ENCODE peak calls at places on chromosomes 13 and 19, in ten cellular contexts. One of them, this sample, is unnamed. For H3K36me3 and H3K4me1, the result is how much of the 10 kb centered on the place peaks cover.

GRCh38 chr19:34155686-34156085 is 16.6 kb upstream of the LSM14A start:
- DNase-seq in lung: no peak
- DNase-seq in GM23338: no peak
- DNase-seq in body of pancreas: no peak
- DNase-seq in breast epithelium: no peak
- DNase-seq in IMR-90: peak
- DNase-seq in colonic mucosa: no peak
- DNase-seq in ascending aorta: no peak
- DNase-seq in left ventricle myocardium inferior: no peak
- DNase-seq in Peyer's patch: no peak
- DNase-seq in this sample: no peak

GRCh38 chr13:103859952-103860351 is 793.7 kb upstream of the SLC10A2 start:
- DNase-seq in colonic mucosa: no peak
- DNase-seq in breast epithelium: no peak
- DNase-seq in IMR-90: no peak
- DNase-seq in lung: no peak
- DNase-seq in ascending aorta: no peak
- DNase-seq in body of pancreas: no peak
- DNase-seq in Peyer's patch: no peak
- DNase-seq in left ventricle myocardium inferior: no peak
- DNase-seq in GM23338: no peak
- DNase-seq in this sample: no peak

GRCh38 chr13:72504026-72504925 is 223.2 kb downstream of the MZT1 start:
- DNase-seq in IMR-90: no peak
- DNase-seq in lung: no peak
- DNase-seq in body of pancreas: no peak
- DNase-seq in Peyer's patch: no peak
- DNase-seq in breast epithelium: no peak
- DNase-seq in colonic mucosa: no peak
- DNase-seq in GM23338: no peak
- DNase-seq in left ventricle myocardium inferior: no peak
- DNase-seq in ascending aorta: no peak
- DNase-seq in this sample: no peak

GRCh38 chr19:4061178-4061682 is 5.5 kb downstream of the ZBTB7A start:
- DNase-seq in Peyer's patch: peak
- DNase-seq in breast epithelium: peak
- DNase-seq in GM23338: peak
- DNase-seq in ascending aorta: peak
- DNase-seq in IMR-90: no peak
- DNase-seq in colonic mucosa: peak
- DNase-seq in lung: peak
- DNase-seq in left ventricle myocardium inferior: peak
- DNase-seq in body of pancreas: peak
- DNase-seq in this sample: peak

GRCh38 chr19:50419580-50420035 is 870 bp downstream of the SPIB start:
- DNase-seq in GM23338: peak
- DNase-seq in colonic mucosa: no peak
- DNase-seq in ascending aorta: no peak
- DNase-seq in IMR-90: no peak
- DNase-seq in breast epithelium: no peak
- DNase-seq in left ventricle myocardium inferior: no peak
- DNase-seq in lung: no peak
- DNase-seq in Peyer's patch: peak
- DNase-seq in body of pancreas: no peak
- DNase-seq in this sample: no peak

GRCh38 chr19:7307590-7308218 is 13.5 kb upstream of the INSR start:
- DNase-seq in left ventricle myocardium inferior: no peak
- DNase-seq in colonic mucosa: peak
- DNase-seq in GM23338: no peak
- DNase-seq in lung: no peak
- DNase-seq in ascending aorta: no peak
- DNase-seq in IMR-90: no peak
- DNase-seq in Peyer's patch: no peak
- DNase-seq in body of pancreas: no peak
- DNase-seq in breast epithelium: no peak
- DNase-seq in this sample: no peak

GRCh38 chr19:19034204-19034624 is 811 bp downstream of the ARMC6 start:
- DNase-seq in left ventricle myocardium inferior: no peak
- DNase-seq in body of pancreas: no peak
- DNase-seq in breast epithelium: no peak
- DNase-seq in lung: peak
- DNase-seq in Peyer's patch: peak
- DNase-seq in ascending aorta: no peak
- DNase-seq in colonic mucosa: peak
- DNase-seq in IMR-90: peak
- DNase-seq in GM23338: peak
- DNase-seq in this sample: peak

GRCh38 chr13:66657165-66657895 is 572.8 kb downstream of the PCDH9 start:
- DNase-seq in left ventricle myocardium inferior: peak
- DNase-seq in ascending aorta: no peak
- DNase-seq in breast epithelium: peak
- DNase-seq in body of pancreas: peak
- DNase-seq in GM23338: peak
- DNase-seq in Peyer's patch: no peak
- DNase-seq in IMR-90: peak
- DNase-seq in lung: peak
- DNase-seq in colonic mucosa: no peak
- DNase-seq in this sample: peak

GRCh38 chr19:58439576-58440554 is at the start of gene ZNF132:
- DNase-seq in ascending aorta: peak
- DNase-seq in colonic mucosa: peak
- DNase-seq in lung: peak
- DNase-seq in IMR-90: peak
- DNase-seq in Peyer's patch: peak
- DNase-seq in breast epithelium: peak
- DNase-seq in body of pancreas: peak
- DNase-seq in GM23338: peak
- DNase-seq in left ventricle myocardium inferior: peak
- DNase-seq in this sample: peak

GRCh38 chr13:36288794-36289391 is 8.7 kb downstream of the CCDC169 start:
- DNase-seq in body of pancreas: no peak
- DNase-seq in left ventricle myocardium inferior: no peak
- DNase-seq in colonic mucosa: no peak
- DNase-seq in GM23338: peak
- DNase-seq in IMR-90: no peak
- DNase-seq in lung: no peak
- DNase-seq in ascending aorta: no peak
- DNase-seq in breast epithelium: no peak
- DNase-seq in Peyer's patch: no peak
- DNase-seq in this sample: no peak

GRCh38 chr13:19088416-19088815 is 93.2 kb downstream of the TUBA3C start:
- DNase-seq in body of pancreas: no peak
- DNase-seq in left ventricle myocardium inferior: no peak
- DNase-seq in colonic mucosa: no peak
- DNase-seq in Peyer's patch: no peak
- DNase-seq in ascending aorta: no peak
- DNase-seq in IMR-90: no peak
- DNase-seq in lung: peak
- DNase-seq in GM23338: no peak
- DNase-seq in breast epithelium: no peak
- DNase-seq in this sample: no peak

GRCh38 chr13:19090495-19090894 is 91.1 kb downstream of the TUBA3C start:
- DNase-seq in colonic mucosa: no peak
- DNase-seq in breast epithelium: no peak
- DNase-seq in body of pancreas: no peak
- DNase-seq in Peyer's patch: no peak
- DNase-seq in ascending aorta: no peak
- DNase-seq in left ventricle myocardium inferior: no peak
- DNase-seq in IMR-90: no peak
- DNase-seq in GM23338: no peak
- DNase-seq in lung: no peak
- DNase-seq in this sample: no peak

GRCh38 chr13:19085258-19085657 is 96.4 kb downstream of the TUBA3C start:
- DNase-seq in ascending aorta: no peak
- DNase-seq in lung: peak
- DNase-seq in Peyer's patch: no peak
- DNase-seq in colonic mucosa: no peak
- DNase-seq in body of pancreas: no peak
- DNase-seq in breast epithelium: no peak
- DNase-seq in GM23338: no peak
- DNase-seq in IMR-90: no peak
- DNase-seq in left ventricle myocardium inferior: no peak
- DNase-seq in this sample: no peak

GRCh38 chr13:19085876-19086275 is 95.7 kb downstream of the TUBA3C start:
- DNase-seq in colonic mucosa: no peak
- DNase-seq in Peyer's patch: no peak
- DNase-seq in ascending aorta: no peak
- DNase-seq in GM23338: no peak
- DNase-seq in IMR-90: no peak
- DNase-seq in left ventricle myocardium inferior: no peak
- DNase-seq in lung: peak
- DNase-seq in breast epithelium: no peak
- DNase-seq in body of pancreas: no peak
- DNase-seq in this sample: no peak

GRCh38 chr13:19089315-19089714 is 92.3 kb downstream of the TUBA3C start:
- DNase-seq in breast epithelium: no peak
- DNase-seq in IMR-90: no peak
- DNase-seq in left ventricle myocardium inferior: no peak
- DNase-seq in ascending aorta: no peak
- DNase-seq in Peyer's patch: no peak
- DNase-seq in lung: no peak
- DNase-seq in GM23338: no peak
- DNase-seq in colonic mucosa: no peak
- DNase-seq in body of pancreas: no peak
- DNase-seq in this sample: no peak
- TF ChIP-seq CTCF in breast epithelium: no peak
- TF ChIP-seq CTCF in IMR-90: no peak
- TF ChIP-seq CTCF in left ventricle myocardium inferior: peak
- TF ChIP-seq CTCF in ascending aorta: no peak
- TF ChIP-seq CTCF in Peyer's patch: no peak
- TF ChIP-seq CTCF in lung: no peak
- TF ChIP-seq CTCF in GM23338: no peak
- TF ChIP-seq CTCF in colonic mucosa: no peak
- TF ChIP-seq CTCF in body of pancreas: no peak
- TF ChIP-seq CTCF in this sample: no peak

DNA sequence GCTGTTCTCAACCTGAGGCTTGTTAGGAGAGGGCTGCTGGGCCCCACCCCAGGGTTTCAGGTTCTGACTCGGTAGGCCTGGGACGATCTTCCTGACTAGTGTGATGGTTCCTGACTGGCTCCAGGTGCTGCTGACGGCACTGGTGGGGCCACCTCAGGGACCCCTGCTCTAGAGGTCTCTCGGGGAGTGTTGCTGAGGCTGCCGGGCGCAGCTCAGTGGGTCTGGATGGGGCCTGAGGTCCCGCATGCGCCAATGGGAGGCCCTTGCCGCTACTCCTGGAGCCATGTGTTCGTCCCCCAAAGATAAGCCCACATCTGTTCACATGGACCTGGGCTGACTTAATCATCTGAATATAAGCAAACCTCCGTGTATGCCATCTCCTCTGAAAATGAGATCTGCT is 133.0 kb downstream of the ATP11A start:
- DNase-seq in colonic mucosa: no peak
- DNase-seq in body of pancreas: no peak
- DNase-seq in ascending aorta: no peak
- DNase-seq in lung: no peak
- DNase-seq in left ventricle myocardium inferior: no peak
- DNase-seq in IMR-90: no peak
- DNase-seq in GM23338: no peak
- DNase-seq in breast epithelium: no peak
- DNase-seq in Peyer's patch: no peak
- DNase-seq in this sample: no peak
- H3K36me3 ChIP-seq in colonic mucosa: under half
- H3K36me3 ChIP-seq in body of pancreas: under half
- H3K36me3 ChIP-seq in ascending aorta: half or more
- H3K36me3 ChIP-seq in lung: under half
- H3K36me3 ChIP-seq in left ventricle myocardium inferior: half or more
- H3K36me3 ChIP-seq in IMR-90: under half
- H3K36me3 ChIP-seq in GM23338: under half
- H3K36me3 ChIP-seq in breast epithelium: under half
- H3K36me3 ChIP-seq in Peyer's patch: under half
- H3K36me3 ChIP-seq in this sample: under half

GRCh38 chr13:59687028-59687427 is 476.7 kb downstream of the DIAPH3 start:
- DNase-seq in left ventricle myocardium inferior: no peak
- DNase-seq in GM23338: no peak
- DNase-seq in ascending aorta: no peak
- DNase-seq in IMR-90: no peak
- DNase-seq in breast epithelium: no peak
- DNase-seq in Peyer's patch: no peak
- DNase-seq in body of pancreas: no peak
- DNase-seq in lung: no peak
- DNase-seq in colonic mucosa: no peak
- DNase-seq in this sample: no peak

GRCh38 chr13:59689057-59689456 is 474.7 kb downstream of the DIAPH3 start:
- DNase-seq in breast epithelium: no peak
- DNase-seq in GM23338: peak
- DNase-seq in lung: no peak
- DNase-seq in Peyer's patch: no peak
- DNase-seq in left ventricle myocardium inferior: no peak
- DNase-seq in IMR-90: no peak
- DNase-seq in ascending aorta: no peak
- DNase-seq in colonic mucosa: no peak
- DNase-seq in body of pancreas: no peak
- DNase-seq in this sample: no peak

GRCh38 chr13:59696229-59696628 is 467.5 kb downstream of the DIAPH3 start:
- DNase-seq in ascending aorta: no peak
- DNase-seq in IMR-90: no peak
- DNase-seq in Peyer's patch: no peak
- DNase-seq in body of pancreas: no peak
- DNase-seq in left ventricle myocardium inferior: no peak
- DNase-seq in lung: no peak
- DNase-seq in colonic mucosa: no peak
- DNase-seq in GM23338: no peak
- DNase-seq in breast epithelium: no peak
- DNase-seq in this sample: no peak

GRCh38 chr13:59690857-59691500 is 472.7 kb downstream of the DIAPH3 start:
- DNase-seq in body of pancreas: no peak
- DNase-seq in ascending aorta: no peak
- DNase-seq in left ventricle myocardium inferior: no peak
- DNase-seq in lung: no peak
- DNase-seq in breast epithelium: no peak
- DNase-seq in IMR-90: no peak
- DNase-seq in Peyer's patch: no peak
- DNase-seq in GM23338: no peak
- DNase-seq in colonic mucosa: no peak
- DNase-seq in this sample: no peak

GRCh38 chr13:59691501-59692066 is 472.1 kb downstream of the DIAPH3 start:
- DNase-seq in GM23338: no peak
- DNase-seq in ascending aorta: no peak
- DNase-seq in left ventricle myocardium inferior: no peak
- DNase-seq in body of pancreas: no peak
- DNase-seq in breast epithelium: no peak
- DNase-seq in colonic mucosa: no peak
- DNase-seq in lung: no peak
- DNase-seq in Peyer's patch: no peak
- DNase-seq in IMR-90: peak
- DNase-seq in this sample: no peak
- H3K4me1 ChIP-seq in GM23338: under half
- H3K4me1 ChIP-seq in ascending aorta: under half
- H3K4me1 ChIP-seq in left ventricle myocardium inferior: under half
- H3K4me1 ChIP-seq in body of pancreas: under half
- H3K4me1 ChIP-seq in breast epithelium: under half
- H3K4me1 ChIP-seq in colonic mucosa: under half
- H3K4me1 ChIP-seq in lung: under half
- H3K4me1 ChIP-seq in Peyer's patch: under half
- H3K4me1 ChIP-seq in IMR-90: under half
- H3K4me1 ChIP-seq in this sample: under half

DNA sequence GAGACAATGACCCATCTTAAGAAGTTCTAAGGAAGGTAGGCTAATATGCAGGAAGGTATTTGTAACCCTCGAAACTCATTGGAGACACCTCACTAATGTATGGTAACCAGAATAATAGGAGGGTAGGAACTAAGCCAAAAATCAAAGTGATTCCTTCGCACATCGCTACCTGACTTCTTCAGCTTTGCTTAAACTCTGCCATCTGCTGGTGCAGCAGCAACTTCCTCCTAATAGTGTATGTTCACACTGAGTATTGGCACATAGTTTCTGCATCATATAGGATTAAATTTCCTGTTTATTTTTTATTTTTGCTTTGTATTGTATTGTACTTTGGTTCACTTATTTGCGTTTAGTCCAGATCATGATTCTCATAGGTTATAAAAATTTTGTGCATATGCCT is 676.2 kb downstream of the GPC5 start:
- DNase-seq in GM23338: peak
- DNase-seq in Peyer's patch: no peak
- DNase-seq in lung: no peak
- DNase-seq in ascending aorta: no peak
- DNase-seq in IMR-90: no peak
- DNase-seq in left ventricle myocardium inferior: no peak
- DNase-seq in breast epithelium: no peak
- DNase-seq in colonic mucosa: no peak
- DNase-seq in body of pancreas: peak
- DNase-seq in this sample: no peak
- TF ChIP-seq CTCF in GM23338: peak
- TF ChIP-seq CTCF in Peyer's patch: no peak
- TF ChIP-seq CTCF in lung: no peak
- TF ChIP-seq CTCF in ascending aorta: no peak
- TF ChIP-seq CTCF in IMR-90: no peak
- TF ChIP-seq CTCF in left ventricle myocardium inferior: peak
- TF ChIP-seq CTCF in breast epithelium: no peak
- TF ChIP-seq CTCF in colonic mucosa: no peak
- TF ChIP-seq CTCF in body of pancreas: no peak
- TF ChIP-seq CTCF in this sample: no peak